ENCODE peak calls at places on chromosomes 2 and 18, in five cellular contexts. S is sigmoid colon, U is PC-9, R is neural progenitor cell, C is SK-N-SH. A is an unnamed sample.

GRCh38 chr2:224754129-224754528 is 38.0 kb upstream of the CCDC195 start:
- DNase-seq in C (no peak), U (no peak), S (no peak), R (no peak), A (no peak)

GRCh38 chr2:202780514-202781021 is 91.0 kb downstream of the ICA1L start:
- DNase-seq in R (no peak), C (no peak), U (peak; percentile 91), S (no peak), A (no peak)

GRCh38 chr2:179596018-179596417 is 265.4 kb downstream of the ZNF385B start:
- DNase-seq in R (no peak), S (no peak), C (no peak), U (peak; percentile 66), A (no peak)

GRCh38 chr18:5238371-5238758 is 41.3 kb upstream of the AKAIN1 start:
- DNase-seq in R (peak; percentile 60), S (peak; percentile 70), U (no peak), C (peak; percentile 55), A (peak; percentile 76)

GRCh38 chr2:146634256-146635068 is 1210.4 kb upstream of the ACVR2A start:
- DNase-seq in R (no peak), C (no peak), S (no peak), U (peak; percentile 51), A (no peak)

GRCh38 chr2:195706161-195706900 is 49.3 kb downstream of the SLC39A10 start:
- DNase-seq in S (no peak), R (peak; percentile 51), C (no peak), U (no peak), A (no peak)

GRCh38 chr2:144137705-144138428 is 382.1 kb downstream of the ZEB2 start:
- DNase-seq in U (no peak), C (no peak), S (no peak), R (peak; percentile 13), A (no peak)

GRCh38 chr2:149329470-149330126 is 789 bp upstream of the LYPD6 start:
- DNase-seq in C (peak; percentile 83), U (peak; percentile 52), R (peak; percentile 79), S (peak; percentile 66), A (peak; percentile 91)

DNA sequence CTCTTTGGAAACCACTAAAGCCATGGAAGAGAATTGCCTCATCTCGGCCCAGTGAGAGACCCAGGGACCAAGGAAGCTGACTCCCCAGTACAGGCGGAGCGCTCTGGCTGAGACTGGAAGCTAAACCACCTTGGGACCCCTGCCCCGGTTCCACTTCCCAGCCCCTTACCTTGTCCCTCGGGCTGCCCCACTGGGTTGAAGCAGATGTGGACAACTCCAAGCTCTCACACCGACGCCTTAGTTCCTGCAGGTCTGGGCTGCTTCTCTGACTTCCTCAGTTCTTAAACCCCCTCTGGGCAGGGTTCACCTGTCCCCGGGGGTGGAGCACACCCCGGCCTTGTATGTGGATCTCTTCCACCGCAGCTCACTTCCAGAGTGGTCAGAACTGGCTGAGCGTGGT is 266.2 kb downstream of the PHLPP1 start:
- DNase-seq in R (no peak), U (no peak), S (no peak), C (no peak), A (no peak)
- H3K27me3 ChIP-seq in R (no peaks in the 10 kb centered on the region), U (no peaks in the 10 kb centered on the region), S (no peaks in the 10 kb centered on the region), C (no peaks in the 10 kb centered on the region), A (no peaks in the 10 kb centered on the region)

GRCh38 chr2:12721571-12722444 is 5.1 kb downstream of the TRIB2 start:
- DNase-seq in R (peak; percentile 21), C (no peak), S (no peak), U (no peak), A (no peak)

GRCh38 chr2:12719400-12720104 is 2.8 kb downstream of the TRIB2 start:
- DNase-seq in C (no peak), S (no peak), R (peak; percentile 7), U (peak; percentile 82), A (no peak)

GRCh38 chr2:12720752-12721151 is 4.0 kb downstream of the TRIB2 start:
- DNase-seq in U (no peak), R (no peak), S (no peak), C (no peak), A (no peak)

GRCh38 chr2:12718662-12719399 is 2.1 kb downstream of the TRIB2 start:
- DNase-seq in U (peak; percentile 34), S (no peak), C (peak; percentile 50), R (peak; percentile 88), A (peak; percentile 86)

GRCh38 chr2:12720181-12720580 is 3.4 kb downstream of the TRIB2 start:
- DNase-seq in S (no peak), C (no peak), U (peak; percentile 33), R (peak; percentile 14), A (no peak)
- H3K4me3 ChIP-seq in S (peak overlapping the region; percentile 82), C (peak overlapping the region; percentile 93), U (peak overlapping the region; percentile 96), R (peak overlapping the region; percentile 94), A (peak overlapping the region; percentile 86)

DNA sequence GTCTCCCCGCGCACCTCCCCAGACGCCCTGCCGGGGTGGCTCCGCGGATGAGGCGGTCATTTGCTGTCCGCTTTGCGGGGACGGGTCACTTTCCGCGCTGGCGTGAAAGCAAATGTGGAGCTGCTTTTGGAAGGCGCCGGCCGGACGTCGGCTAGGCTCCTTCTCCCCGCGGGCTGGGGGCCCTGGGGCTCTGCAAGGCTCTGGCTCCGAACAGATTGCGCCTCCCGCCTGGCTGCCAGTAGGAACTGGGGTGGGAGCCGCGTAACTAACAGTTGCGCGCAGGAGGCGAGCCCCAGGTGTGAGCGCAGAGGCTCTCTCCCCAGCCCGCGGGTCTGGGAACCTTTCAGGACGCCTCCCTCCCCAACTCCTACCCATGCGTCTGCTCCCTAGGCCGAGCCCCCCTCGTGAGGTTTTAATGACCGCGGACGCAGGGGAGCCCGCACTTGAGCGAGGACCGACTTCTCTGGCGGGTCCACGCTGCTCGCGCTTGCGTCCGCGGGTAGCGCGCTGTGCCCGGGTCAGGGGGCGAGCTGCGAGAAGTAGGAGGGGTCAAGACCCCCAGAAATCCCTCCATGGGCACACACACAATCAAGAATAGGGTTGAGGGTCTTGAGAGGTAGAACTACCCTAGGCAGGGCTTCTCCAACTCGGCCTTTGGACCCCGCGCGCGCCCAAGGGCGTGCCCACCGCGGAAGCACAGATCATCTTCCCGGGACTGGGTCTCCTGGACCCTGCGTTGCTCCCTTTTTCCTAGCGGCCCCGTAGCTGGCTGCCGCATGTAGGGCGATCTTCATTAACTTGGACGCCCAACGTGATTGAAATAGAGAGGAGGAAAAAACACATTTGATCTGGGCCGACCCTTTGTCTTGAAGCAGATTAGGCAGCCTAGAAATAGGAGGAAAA is 146.8 kb downstream of the MEIS1 start:
- DNase-seq in R (peak; percentile 61), U (no peak), S (peak; percentile 89), C (peak; percentile 72), A (peak; percentile 83)
- H3K27me3 ChIP-seq in R (peaks cover 100% of the 10 kb centered on the region), U (peaks cover 26% of the 10 kb centered on the region), S (peaks cover 3% of the 10 kb centered on the region), C (no peaks in the 10 kb centered on the region), A (peaks cover 94% of the 10 kb centered on the region)

GRCh38 chr2:130837175-130837810 is 579 bp downstream of the ARHGEF4 start:
- DNase-seq in S (no peak), C (no peak), R (peak; percentile 41), U (no peak), A (no peak)
- H3K4me3 ChIP-seq in S (peak overlapping the region; percentile 15), C (no peak overlapping the region), R (peak overlapping the region; percentile 83), U (peak overlapping the region; percentile 75), A (peak overlapping the region; percentile 49)

GRCh38 chr18:48152549-48152948 is 222.1 kb upstream of the SMAD2 start:
- DNase-seq in S (no peak), U (peak; percentile 68), R (no peak), C (no peak), A (peak; percentile 26)
- H3K27me3 ChIP-seq in S (no peaks in the 10 kb centered on the region), U (no peaks in the 10 kb centered on the region), R (peaks cover 12% of the 10 kb centered on the region), C (peaks cover 11% of the 10 kb centered on the region), A (no peaks in the 10 kb centered on the region)

DNA sequence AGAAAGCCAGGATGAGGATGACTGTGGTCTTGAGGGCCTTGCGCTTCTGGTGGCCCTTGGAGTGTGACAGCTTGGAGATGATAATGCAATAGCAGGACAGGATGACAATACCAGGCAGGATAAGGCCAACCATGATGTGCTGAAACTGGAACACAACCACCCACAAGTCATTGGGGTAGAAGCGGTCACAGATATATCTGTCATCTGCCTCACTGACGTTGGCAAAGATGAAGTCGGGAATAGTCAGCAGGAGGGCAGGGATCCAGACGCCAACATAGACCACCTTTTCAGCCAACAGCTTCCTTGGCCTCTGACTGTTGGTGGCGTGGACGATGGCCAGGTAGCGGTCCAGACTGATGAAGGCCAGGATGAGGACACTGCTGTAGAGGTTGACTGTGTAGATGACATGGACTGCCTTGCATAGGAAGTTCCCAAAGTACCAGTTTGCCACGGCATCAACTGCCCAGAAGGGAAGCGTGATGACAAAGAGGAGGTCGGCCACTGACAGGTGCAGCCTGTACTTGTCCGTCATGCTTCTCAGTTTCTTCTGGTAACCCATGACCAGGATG is 2.7 kb downstream of the CXCR4 start:
- DNase-seq in S (no peak), U (no peak), R (no peak), C (no peak), A (no peak)
- H3K4me3 ChIP-seq in S (no peak overlapping the region), U (no peak overlapping the region), R (peak overlapping the region; percentile 70), C (no peak overlapping the region), A (peak overlapping the region; percentile 98)

GRCh38 chr18:11148655-11149440 is 521 bp downstream of the PIEZO2 start:
- DNase-seq in C (no peak), R (peak; percentile 49), U (no peak), S (no peak), A (peak; percentile 77)
- H3K27me3 ChIP-seq in C (peaks cover 70% of the 10 kb centered on the region), R (peaks cover 74% of the 10 kb centered on the region), U (peaks cover 67% of the 10 kb centered on the region), S (peaks cover 8% of the 10 kb centered on the region), A (peaks cover 58% of the 10 kb centered on the region)

A was measured in endodermal cell.